ENCODE peak calls at places on chromosomes 2 and 18, in five cellular contexts. R, S, V, O and G are unnamed samples.

GRCh38 chr18:79275461-79275860 is 120.3 kb upstream of the NFATC1 start:
- DNase-seq in R (no peak), S (no peak), V (no peak), O (no peak), G (no peak)

GRCh38 chr18:78792736-78793135 is 186.9 kb upstream of the SALL3 start:
- DNase-seq in R (no peak), S (no peak), V (no peak), O (no peak), G (no peak)

GRCh38 chr2:36963106-36963505 is 3.2 kb downstream of the STRN start:
- DNase-seq in R (no peak), S (no peak), V (peak), O (no peak), G (no peak)

GRCh38 chr2:200079356-200079755 is 124.0 kb downstream of the MAIP1 start:
- DNase-seq in R (no peak), S (no peak), V (no peak), O (no peak), G (no peak)

GRCh38 chr2:222318712-222319575 is 20.1 kb upstream of the PAX3 start:
- DNase-seq in R (no peak), S (peak), V (peak), O (peak), G (peak)

GRCh38 chr2:65604246-65604645 is 171.8 kb upstream of the SPRED2 start:
- DNase-seq in R (no peak), S (no peak), V (peak), O (no peak), G (no peak)

GRCh38 chr2:181152221-181152620 is 171.8 kb downstream of the UBE2E3 start:
- DNase-seq in R (no peak), S (no peak), V (no peak), O (no peak), G (no peak)

GRCh38 chr18:27608742-27609141 is 423.6 kb upstream of the CHST9 start:
- DNase-seq in R (no peak), S (no peak), V (peak), O (no peak), G (no peak)

GRCh38 chr2:67159929-67160328 is 237.2 kb upstream of the ETAA1 start:
- DNase-seq in R (no peak), S (no peak), V (no peak), O (no peak), G (no peak)

DNA sequence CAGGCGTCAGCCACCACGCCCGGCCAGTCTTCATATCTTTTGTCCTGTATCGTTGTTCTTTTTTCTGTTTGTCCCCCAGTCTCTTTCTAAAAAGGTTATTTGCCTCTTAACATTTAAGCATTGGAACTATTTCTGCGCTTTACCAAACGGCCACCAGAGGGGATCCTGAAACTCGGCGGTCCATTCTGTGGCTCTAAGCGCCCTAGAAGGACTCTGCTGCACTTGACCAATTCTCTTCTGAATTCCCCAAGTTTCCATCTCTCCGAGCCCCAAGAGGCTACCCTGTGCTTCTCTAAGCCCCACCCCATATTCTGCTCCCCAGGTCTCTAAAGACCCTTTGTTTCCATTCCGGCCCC is 33.1 kb upstream of the REG3G start:
- DNase-seq in R (no peak), S (peak), V (no peak), O (peak), G (peak)
- TF ChIP-seq CTCF in R (peak), S (peak), V (no peak), O (peak), G (peak)

GRCh38 chr2:26840937-26841610 is 6.9 kb upstream of the DPYSL5 start:
- DNase-seq in R (no peak), S (no peak), V (no peak), O (no peak), G (no peak)
- TF ChIP-seq CTCF in R (peak), S (no peak), V (no peak), O (peak), G (peak)

GRCh38 chr2:30503007-30503691 is 56.1 kb downstream of the LCLAT1 start:
- DNase-seq in R (no peak), S (no peak), V (no peak), O (no peak), G (no peak)
- TF ChIP-seq CTCF in R (peak), S (no peak), V (no peak), O (peak), G (peak)

GRCh38 chr18:50009772-50010171 is 185.2 kb downstream of the MYO5B start:
- DNase-seq in R (no peak), S (peak), V (peak), O (peak), G (peak)
- TF ChIP-seq CTCF in R (peak), S (peak), V (peak), O (peak), G (peak)